ENCODE peak calls at places on chromosomes 16 and 17, in four cellular contexts. G is SW480, C is psoas muscle, S is EL. J is an unnamed sample.

GRCh38 chr17:49715717-49716279 is 8.0 kb upstream of the SLC35B1 start:
- DNase-seq in G (no peak), C (no peak), S (no peak), J (no peak)

GRCh38 chr16:72221216-72221995 is 49.5 kb upstream of the PMFBP1 start:
- DNase-seq in G (no peak), C (no peak), S (no peak), J (no peak)

GRCh38 chr17:20993863-20994778 is 48.7 kb downstream of the USP22 start:
- DNase-seq in G (no peak), C (no peak), S (no peak), J (no peak)

GRCh38 chr17:64063766-64064224 is 43.4 kb upstream of the ICAM2 start:
- DNase-seq in G (peak), C (peak), S (no peak), J (no peak)

GRCh38 chr17:57459286-57459915 is 203.1 kb downstream of the MSI2 start:
- DNase-seq in G (peak), C (no peak), S (peak), J (no peak)

GRCh38 chr17:63918305-63918704 is 334 bp downstream of the GH1 start:
- DNase-seq in G (no peak), C (no peak), S (no peak), J (no peak)

GRCh38 chr16:19883296-19883951 is 1.2 kb downstream of the GPRC5B start:
- DNase-seq in G (no peak), C (peak), S (no peak), J (peak)

GRCh38 chr17:47338026-47338425 is 14.3 kb downstream of the EFCAB13 start:
- DNase-seq in G (no peak), C (no peak), S (no peak), J (no peak)

GRCh38 chr17:20028436-20028835 is 19.3 kb downstream of the SPECC1 start:
- DNase-seq in G (no peak), C (no peak), S (no peak), J (no peak)

GRCh38 chr17:82059272-82060000 is 6.2 kb downstream of the DUS1L start:
- DNase-seq in G (no peak), C (no peak), S (no peak), J (no peak)

GRCh38 chr16:1309888-1310831 is 724 bp downstream of the UBE2I start:
- DNase-seq in G (no peak), C (peak), S (peak), J (peak)

GRCh38 chr17:55390364-55390977 is 31.2 kb downstream of the MMD start:
- DNase-seq in G (no peak), C (no peak), S (no peak), J (no peak)

GRCh38 chr16:997440-998051 is 16.0 kb downstream of the SOX8 start:
- DNase-seq in G (peak), C (no peak), S (peak), J (no peak)

GRCh38 chr17:2057714-2058520 is 3.0 kb downstream of the HIC1 start:
- DNase-seq in G (no peak), C (peak), S (no peak), J (no peak)

GRCh38 chr17:79090503-79091372 is 16.1 kb downstream of the ENGASE start:
- DNase-seq in G (no peak), C (peak), S (no peak), J (peak)

GRCh38 chr17:29575511-29576213 is 7.2 kb downstream of the TP53I13 start:
- DNase-seq in G (no peak), C (no peak), S (no peak), J (no peak)

GRCh38 chr17:72765357-72766153 is 326.9 kb downstream of the SLC39A11 start:
- DNase-seq in G (no peak), C (no peak), S (no peak), J (no peak)

GRCh38 chr16:89478576-89479221 is 11.7 kb downstream of the ANKRD11 start:
- DNase-seq in G (no peak), C (no peak), S (peak), J (peak)

GRCh38 chr16:31861415-31861814 is 12.2 kb upstream of the ZNF267 start:
- DNase-seq in G (no peak), C (no peak), S (no peak), J (no peak)

GRCh38 chr16:30458561-30459394 is 13.1 kb upstream of the SEPHS2 start:
- DNase-seq in G (peak), C (peak), S (no peak), J (no peak)